ENCODE peak calls at places on chromosome 14, in seven cellular contexts. D, B, A, F, P, S and M are unnamed samples.

GRCh38 chr14:102827716-102828115 is 50.5 kb downstream of the TRAF3 start:
- DNase-seq in D (no peak), B (no peak), A (no peak), F (no peak), P (no peak), S (no peak), M (no peak)

GRCh38 chr14:91367173-91368171 is 50.1 kb downstream of the CCDC88C start:
- DNase-seq in D (no peak), B (peak), A (no peak), F (peak), P (no peak), S (no peak), M (no peak)

GRCh38 chr14:96204151-96205058 is at the start of gene BDKRB2:
- DNase-seq in D (peak), B (peak), A (no peak), F (peak), P (peak), S (peak), M (peak)

GRCh38 chr14:100375963-100376735 is 53.0 kb downstream of the SLC25A47 start:
- DNase-seq in D (peak), B (peak), A (peak), F (peak), P (peak), S (peak), M (peak)

GRCh38 chr14:75647650-75648049 is 13.0 kb downstream of the ERG28 start:
- DNase-seq in D (no peak), B (no peak), A (no peak), F (no peak), P (no peak), S (no peak), M (no peak)

GRCh38 chr14:79971330-79971729 is 240.0 kb downstream of the DIO2 start:
- DNase-seq in D (no peak), B (no peak), A (no peak), F (no peak), P (no peak), S (peak), M (no peak)

GRCh38 chr14:94000267-94000666 is 3.2 kb downstream of the CCDC197 start:
- DNase-seq in D (no peak), B (no peak), A (no peak), F (no peak), P (no peak), S (no peak), M (no peak)

GRCh38 chr14:72104011-72104613 is 171.9 kb downstream of the RGS6 start:
- DNase-seq in D (no peak), B (peak), A (peak), F (no peak), P (peak), S (no peak), M (no peak)

GRCh38 chr14:31476131-31476917 is 11.5 kb downstream of the GPR33 start:
- DNase-seq in D (no peak), B (no peak), A (no peak), F (no peak), P (no peak), S (no peak), M (no peak)

GRCh38 chr14:58414845-58415244 is 12.5 kb downstream of the TIMM9 start:
- DNase-seq in D (no peak), B (no peak), A (no peak), F (no peak), P (no peak), S (no peak), M (no peak)

GRCh38 chr14:61560323-61560722 is 135.0 kb upstream of the HIF1A start:
- DNase-seq in D (no peak), B (no peak), A (no peak), F (no peak), P (no peak), S (no peak), M (no peak)

GRCh38 chr14:61562321-61563161 is 132.8 kb upstream of the HIF1A start:
- DNase-seq in D (no peak), B (no peak), A (no peak), F (no peak), P (no peak), S (no peak), M (no peak)

GRCh38 chr14:61559641-61560201 is 135.6 kb upstream of the HIF1A start:
- DNase-seq in D (no peak), B (no peak), A (no peak), F (no peak), P (no peak), S (no peak), M (no peak)

GRCh38 chr14:61561657-61562276 is 133.5 kb upstream of the HIF1A start:
- DNase-seq in D (no peak), B (no peak), A (no peak), F (no peak), P (peak), S (peak), M (no peak)

GRCh38 chr14:61561144-61561543 is 134.2 kb upstream of the HIF1A start:
- DNase-seq in D (no peak), B (no peak), A (no peak), F (no peak), P (no peak), S (no peak), M (no peak)
- TF ChIP-seq CTCF in D (no peak), B (no peak), A (no peak), F (no peak), P (no peak), S (no peak), M (no peak)

DNA sequence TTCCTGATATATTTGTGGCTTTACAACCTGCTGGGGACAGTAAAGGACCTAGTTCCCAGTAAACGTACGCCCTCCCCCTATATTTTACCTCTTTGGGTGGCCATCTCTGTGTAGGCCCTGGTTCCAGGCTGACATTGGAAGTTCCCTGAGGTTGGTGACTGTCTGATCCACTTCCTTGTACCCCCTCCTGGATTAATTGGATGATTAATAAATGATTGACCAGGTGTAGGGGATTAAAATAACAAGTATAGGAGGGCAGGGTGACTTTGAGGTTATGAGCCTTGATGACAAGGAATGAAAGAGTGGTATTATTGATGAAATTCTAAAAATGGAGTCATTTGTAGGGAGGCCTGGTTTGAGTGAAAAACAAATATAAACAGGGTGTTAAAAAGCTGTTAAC is 9.6 kb downstream of the SUSD6 start:
- DNase-seq in D (no peak), B (no peak), A (no peak), F (no peak), P (no peak), S (no peak), M (no peak)
- TF ChIP-seq CTCF in D (no peak), B (no peak), A (no peak), F (no peak), P (no peak), S (no peak), M (no peak)

GRCh38 chr14:104639889-104640548 is 35.4 kb upstream of the TMEM179 start:
- DNase-seq in D (peak), B (peak), A (no peak), F (peak), P (peak), S (no peak), M (peak)
- TF ChIP-seq CTCF in D (peak), B (peak), A (peak), F (peak), P (peak), S (peak), M (peak)

DNA sequence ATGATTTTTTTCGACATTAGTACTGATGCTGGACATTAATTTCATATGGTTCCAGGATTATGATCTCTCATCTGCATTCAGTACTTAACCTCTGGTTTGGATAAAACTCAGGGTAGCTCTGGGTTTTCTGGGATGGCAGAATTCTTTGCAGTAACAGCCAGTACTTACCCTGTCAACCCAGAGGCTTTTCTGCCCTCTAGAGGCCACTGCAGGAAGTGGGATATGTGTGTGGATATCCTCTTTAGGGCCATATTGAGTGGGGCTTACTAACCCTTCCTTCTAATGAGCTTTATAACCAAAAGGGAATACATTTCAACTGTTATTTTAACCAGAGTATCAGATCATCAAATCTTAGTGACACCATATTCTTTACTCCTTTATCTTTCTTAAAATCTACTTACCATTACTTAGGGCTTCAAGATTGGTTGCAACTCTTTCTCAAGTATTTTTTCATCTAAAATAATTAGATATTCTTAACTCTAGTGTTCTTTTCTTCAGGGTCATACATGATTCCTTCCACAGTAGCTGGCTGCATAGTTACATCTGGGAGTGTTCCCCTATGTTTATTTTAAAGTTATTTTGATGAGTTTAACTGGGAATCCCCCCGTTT is 488.0 kb upstream of the STXBP6 start:
- DNase-seq in D (no peak), B (peak), A (no peak), F (no peak), P (peak), S (no peak), M (peak)
- TF ChIP-seq CTCF in D (peak), B (peak), A (no peak), F (peak), P (peak), S (no peak), M (peak)

GRCh38 chr14:104974146-104974541 is 4.0 kb downstream of the AHNAK2 start:
- DNase-seq in D (peak), B (no peak), A (no peak), F (no peak), P (no peak), S (no peak), M (no peak)

GRCh38 chr14:104976198-104977007 is 1.8 kb downstream of the AHNAK2 start:
- DNase-seq in D (peak), B (peak), A (peak), F (peak), P (peak), S (peak), M (peak)

GRCh38 chr14:104974665-104975390 is 3.3 kb downstream of the AHNAK2 start:
- DNase-seq in D (no peak), B (no peak), A (no peak), F (no peak), P (no peak), S (no peak), M (no peak)

GRCh38 chr14:104977008-104977680 is 1.0 kb downstream of the AHNAK2 start:
- DNase-seq in D (no peak), B (no peak), A (no peak), F (no peak), P (no peak), S (no peak), M (no peak)

GRCh38 chr14:104975481-104976197 is 2.5 kb downstream of the AHNAK2 start:
- DNase-seq in D (no peak), B (peak), A (no peak), F (no peak), P (peak), S (no peak), M (no peak)
- TF ChIP-seq CTCF in D (no peak), B (peak), A (no peak), F (no peak), P (no peak), S (no peak), M (no peak)

DNA sequence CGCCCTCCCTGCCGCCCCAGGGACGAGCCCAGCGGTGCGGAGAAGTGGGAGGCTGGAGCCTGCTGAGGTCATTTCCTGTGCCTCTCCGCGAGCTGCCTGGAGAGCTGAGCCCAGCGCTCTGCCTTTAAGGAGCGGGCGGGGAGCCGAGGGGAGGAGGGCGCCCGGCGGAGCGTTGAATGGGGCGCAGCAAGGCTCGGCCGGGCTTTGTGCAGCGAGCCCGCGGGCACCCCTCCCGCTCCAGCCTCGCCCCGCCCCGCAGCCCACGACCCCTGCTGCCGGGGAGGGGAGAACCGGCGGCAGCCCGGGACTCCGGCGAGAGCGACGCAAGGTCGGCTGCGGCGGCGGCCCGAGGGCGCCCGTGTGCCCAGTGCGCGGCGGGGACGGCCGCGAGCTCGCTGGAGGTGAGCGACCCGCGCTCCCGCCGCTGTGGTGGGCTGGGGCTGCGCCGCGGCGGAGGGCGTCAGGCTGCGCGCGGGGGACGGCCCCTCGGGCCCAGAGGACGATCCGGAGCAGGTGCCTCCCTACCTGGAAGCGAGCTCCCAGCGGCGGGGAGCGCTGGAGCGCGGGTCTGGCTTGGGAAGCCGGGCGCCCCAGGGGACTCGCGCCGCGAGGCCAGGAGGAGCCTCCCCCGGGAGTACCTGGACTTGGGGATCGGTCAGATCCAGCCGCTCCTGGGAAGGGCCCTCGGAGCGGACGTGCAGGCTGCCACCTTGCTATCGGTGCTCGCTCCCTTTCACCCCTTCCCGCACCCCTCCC is at the start of gene PLEKHH1:
- DNase-seq in D (peak), B (peak), A (peak), F (peak), P (peak), S (peak), M (peak)
- TF ChIP-seq CTCF in D (no peak), B (no peak), A (no peak), F (no peak), P (no peak), S (no peak), M (peak)